ENCODE peak calls at places on chromosomes 16 and 17, in ten cellular contexts. S is BE2C; Z is upper lobe of right lung; B is esophagus muscularis mucosa; D is mucosa of descending colon; H is ovary; I is GM23248; R is CD8-positive, alpha-beta memory T cell; T is IMR-90; L is heart left ventricle. F is an unnamed sample. For H3K9me3, the result is how much of the 10 kb centered on the place peaks cover.

GRCh38 chr17:31834448-31834847 is 24.6 kb downstream of the COPRS start:
- DNase-seq in S (no peak), Z (no peak), B (no peak), D (no peak), H (no peak), I (no peak), R (no peak), T (no peak), L (no peak), F (no peak)

GRCh38 chr16:13999071-13999894 is 71.8 kb upstream of the MRTFB start:
- DNase-seq in S (no peak), Z (no peak), B (no peak), D (no peak), H (no peak), I (no peak), R (no peak), T (no peak), L (no peak), F (no peak)

GRCh38 chr17:50518265-50519023 is 10.2 kb downstream of the MYCBPAP start:
- DNase-seq in S (no peak), Z (no peak), B (no peak), D (no peak), H (peak), I (no peak), R (no peak), T (no peak), L (no peak), F (peak)

GRCh38 chr16:85552980-85553435 is 60.1 kb upstream of the GSE1 start:
- DNase-seq in S (no peak), Z (peak), B (no peak), D (no peak), H (no peak), I (no peak), R (no peak), T (no peak), L (no peak), F (no peak)

GRCh38 chr16:4411684-4412083 is 4.7 kb downstream of the CORO7 start:
- DNase-seq in S (no peak), Z (peak), B (no peak), D (peak), H (peak), I (no peak), R (no peak), T (peak), L (peak), F (peak)

GRCh38 chr17:77372444-77373297 is 231.9 kb downstream of the SEC14L1 start:
- DNase-seq in S (peak), Z (peak), B (no peak), D (peak), H (peak), I (peak), R (peak), T (peak), L (peak), F (peak)

GRCh38 chr17:37490638-37491614 is 1.2 kb downstream of the DUSP14 start:
- DNase-seq in S (no peak), Z (no peak), B (no peak), D (no peak), H (peak), I (peak), R (no peak), T (peak), L (peak), F (peak)

GRCh38 chr16:2979669-2980226 is 498 bp downstream of the PKMYT1 start:
- DNase-seq in S (peak), Z (no peak), B (no peak), D (no peak), H (no peak), I (peak), R (no peak), T (peak), L (no peak), F (no peak)

GRCh38 chr16:63876096-63876495 is 1245.8 kb downstream of the CDH11 start:
- DNase-seq in S (no peak), Z (no peak), B (no peak), D (no peak), H (no peak), I (peak), R (no peak), T (no peak), L (no peak), F (no peak)

GRCh38 chr17:32671891-32672290 is 185.1 kb downstream of the CDK5R1 start:
- DNase-seq in S (no peak), Z (no peak), B (no peak), D (no peak), H (no peak), I (peak), R (no peak), T (no peak), L (peak), F (peak)

GRCh38 chr16:72481419-72481818 is 309.5 kb upstream of the PMFBP1 start:
- DNase-seq in S (no peak), Z (no peak), B (no peak), D (no peak), H (no peak), I (peak), R (no peak), T (no peak), L (no peak), F (no peak)

GRCh38 chr17:33874617-33875060 is 380.4 kb upstream of the CCL2 start:
- DNase-seq in S (peak), Z (no peak), B (no peak), D (no peak), H (no peak), I (no peak), R (no peak), T (no peak), L (no peak), F (no peak)

GRCh38 chr16:2341456-2342447 is 1.2 kb upstream of the ABCA3 start:
- DNase-seq in S (no peak), Z (peak), B (no peak), D (no peak), H (peak), I (no peak), R (no peak), T (no peak), L (no peak), F (peak)

GRCh38 chr16:35239561-35239960 is 1780.1 kb downstream of the TP53TG3F start:
- DNase-seq in S (no peak), Z (no peak), B (no peak), D (no peak), H (no peak), I (no peak), R (no peak), T (no peak), L (no peak), F (no peak)
- H3K9me3 ChIP-seq in S (under half), Z (under half), B (under half), D (half or more), H (under half), I (under half), R (under half), T (under half), L (under half), F (under half)

GRCh38 chr17:83150369-83151055 is 71.1 kb downstream of the METRNL start:
- DNase-seq in S (no peak), Z (no peak), B (peak), D (no peak), H (no peak), I (no peak), R (no peak), T (no peak), L (no peak), F (peak)
- H3K9me3 ChIP-seq in S (under half), Z (under half), B (under half), D (under half), H (under half), I (under half), R (under half), T (under half), L (under half), F (under half)

DNA sequence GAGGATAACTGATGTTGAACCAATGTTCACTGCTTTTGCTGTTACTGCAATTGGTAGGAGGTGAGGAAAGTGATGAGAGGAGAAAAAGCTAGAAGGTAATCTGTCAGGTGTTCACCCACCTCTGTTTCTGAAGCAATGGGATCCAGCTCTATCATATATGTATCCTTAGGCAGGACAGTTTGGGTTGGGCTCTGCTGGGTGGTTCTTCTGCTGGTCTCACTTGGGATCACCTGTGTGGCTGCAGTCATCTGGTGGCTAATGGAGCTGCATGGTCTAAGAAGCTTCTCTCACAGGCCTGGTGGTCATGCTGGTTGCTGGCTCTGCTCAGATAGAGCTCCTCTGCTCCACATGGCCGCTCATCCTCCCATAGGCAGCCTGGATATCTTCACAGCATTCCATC is 40.2 kb upstream of the ZCCHC14 start:
- DNase-seq in S (no peak), Z (no peak), B (no peak), D (no peak), H (no peak), I (no peak), R (no peak), T (no peak), L (no peak), F (no peak)
- H3K9me3 ChIP-seq in S (under half), Z (under half), B (under half), D (under half), H (under half), I (under half), R (under half), T (under half), L (under half), F (under half)

GRCh38 chr16:34054969-34055368 is 595.6 kb downstream of the TP53TG3F start:
- DNase-seq in S (no peak), Z (no peak), B (no peak), D (no peak), H (no peak), I (no peak), R (no peak), T (no peak), L (no peak), F (no peak)
- H3K9me3 ChIP-seq in S (under half), Z (under half), B (under half), D (half or more), H (under half), I (under half), R (under half), T (under half), L (under half), F (under half)

DNA sequence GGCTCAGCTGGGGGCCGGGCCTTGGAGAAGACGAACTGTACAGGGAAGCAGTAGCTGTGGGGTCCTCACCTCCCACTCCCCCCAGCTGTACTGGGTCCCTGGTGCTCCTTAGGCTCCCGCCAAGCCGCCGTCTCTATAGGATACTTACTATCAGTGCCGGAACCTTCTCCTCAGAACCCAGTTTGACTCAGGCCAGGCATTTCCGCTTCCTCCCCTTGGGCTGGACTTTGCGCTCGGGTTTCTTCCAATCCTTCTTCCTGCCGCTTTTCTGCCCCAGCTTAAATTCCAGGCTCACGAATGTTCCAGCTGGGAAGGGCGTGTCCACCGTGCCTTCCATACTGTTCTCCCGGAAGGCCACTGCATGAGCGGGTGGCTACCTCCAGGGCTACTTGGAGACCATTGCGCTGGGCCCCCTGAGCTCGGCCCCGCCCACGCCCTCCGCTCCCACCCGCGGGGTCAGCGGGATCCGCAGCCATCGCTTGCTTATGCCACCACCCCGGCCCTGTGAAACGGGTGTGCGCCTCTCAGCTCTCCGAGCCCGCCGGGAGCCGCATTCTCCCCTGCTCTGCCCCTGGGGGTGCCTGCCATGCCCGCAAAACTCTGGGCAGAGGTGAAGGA is 1795.9 kb downstream of the TP53TG3F start:
- DNase-seq in S (no peak), Z (no peak), B (peak), D (no peak), H (no peak), I (no peak), R (no peak), T (no peak), L (no peak), F (peak)
- H3K9me3 ChIP-seq in S (under half), Z (under half), B (under half), D (half or more), H (under half), I (under half), R (under half), T (under half), L (under half), F (under half)

F was measured in testis.